ENCODE peak calls at places on chromosomes 7 and 10, in five cellular contexts. P is body of pancreas, V is testis, W is uterus, I is brain microvascular endothelial cell. H is an unnamed sample.

GRCh38 chr7:128422037-128422436 is 12.3 kb upstream of the IMPDH1 start:
- DNase-seq in P (no peak), V (no peak), W (no peak), I (no peak), H (no peak)

GRCh38 chr7:69402696-69403095 is 195.6 kb upstream of the AUTS2 start:
- DNase-seq in P (no peak), V (no peak), W (no peak), I (no peak), H (no peak)

GRCh38 chr10:70588255-70588654 is 14.3 kb downstream of the PRF1 start:
- DNase-seq in P (no peak), V (no peak), W (no peak), I (no peak), H (no peak)

GRCh38 chr10:10911471-10911921 is 106.2 kb upstream of the CELF2 start:
- DNase-seq in P (peak; percentile 46), V (peak; percentile 61), W (peak; percentile 83), I (peak; percentile 90), H (peak; percentile 85)

GRCh38 chr7:100612730-100613446 is 548 bp downstream of the MOSPD3 start:
- DNase-seq in P (peak; percentile 19), V (peak; percentile 37), W (no peak), I (no peak), H (no peak)

GRCh38 chr7:134636008-134636449 is 10.6 kb upstream of the BPGM start:
- DNase-seq in P (no peak), V (no peak), W (no peak), I (no peak), H (no peak)

GRCh38 chr10:70874061-70874460 is 14.3 kb downstream of the PCBD1 start:
- DNase-seq in P (no peak), V (no peak), W (no peak), I (no peak), H (no peak)

GRCh38 chr10:640673-641045 is 48.8 kb downstream of the DIP2C start:
- DNase-seq in P (no peak), V (no peak), W (no peak), I (no peak), H (no peak)

GRCh38 chr10:43254881-43255643 is 11.8 kb downstream of the RASGEF1A start:
- DNase-seq in P (no peak), V (peak; percentile 12), W (no peak), I (no peak), H (peak; percentile 67)

GRCh38 chr10:1166828-1167275 is 110.7 kb downstream of the WDR37 start:
- DNase-seq in P (no peak), V (no peak), W (no peak), I (no peak), H (no peak)

GRCh38 chr7:130794619-130794922 is 60.6 kb upstream of the KLF14 start:
- DNase-seq in P (no peak), V (no peak), W (no peak), I (no peak), H (no peak)

GRCh38 chr7:130791746-130792145 is 57.7 kb upstream of the KLF14 start:
- DNase-seq in P (no peak), V (no peak), W (no peak), I (no peak), H (no peak)

DNA sequence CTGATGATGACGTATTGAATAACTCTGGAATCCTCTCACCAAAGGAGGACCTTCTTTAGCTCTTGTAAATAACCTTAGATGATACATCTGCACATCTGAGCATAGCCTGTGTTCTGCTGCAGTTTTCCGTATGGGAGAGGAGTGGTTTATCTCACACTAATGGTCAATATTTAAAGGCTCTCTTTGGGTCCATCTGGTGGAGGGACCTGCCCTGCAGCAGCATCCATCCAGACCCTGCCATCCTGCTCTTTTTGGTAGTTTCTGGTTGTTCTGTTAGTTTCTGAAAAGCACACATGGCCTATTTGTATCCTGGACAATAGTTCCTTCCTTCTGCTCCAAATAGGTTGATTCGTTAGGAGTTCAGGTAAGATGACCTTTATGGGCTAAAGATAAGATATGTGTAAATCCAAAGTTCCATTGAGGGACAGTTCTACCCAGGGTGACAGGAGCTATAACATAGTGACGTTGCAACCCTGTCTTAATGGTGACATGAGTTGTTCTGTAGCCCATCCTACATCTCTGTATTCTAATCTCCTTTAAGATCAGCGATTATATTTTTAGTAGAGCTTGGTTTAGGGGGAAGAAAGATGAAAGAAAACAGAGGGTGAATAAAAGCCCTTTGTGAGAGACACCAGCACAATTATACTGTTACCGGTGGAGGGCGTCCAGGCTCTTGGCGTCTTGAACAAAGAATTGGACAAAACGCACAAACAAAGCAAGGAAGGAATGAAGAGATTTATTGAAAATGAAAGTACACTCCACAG is 60.0 kb upstream of the KLF14 start:
- DNase-seq in P (no peak), V (peak; percentile 44), W (no peak), I (peak; percentile 48), H (no peak)
- TF ChIP-seq CTCF in P (no peak), V (no peak), W (no peak), I (peak; percentile 64), H (no peak)

GRCh38 chr7:155449008-155449879 is 8.7 kb upstream of the EN2 start:
- DNase-seq in P (no peak), V (no peak), W (no peak), I (no peak), H (no peak)
- H3K27ac ChIP-seq in P (no peak overlapping the region), V (no peak overlapping the region), W (no peak overlapping the region), I (no peak overlapping the region), H (no peak overlapping the region)

DNA sequence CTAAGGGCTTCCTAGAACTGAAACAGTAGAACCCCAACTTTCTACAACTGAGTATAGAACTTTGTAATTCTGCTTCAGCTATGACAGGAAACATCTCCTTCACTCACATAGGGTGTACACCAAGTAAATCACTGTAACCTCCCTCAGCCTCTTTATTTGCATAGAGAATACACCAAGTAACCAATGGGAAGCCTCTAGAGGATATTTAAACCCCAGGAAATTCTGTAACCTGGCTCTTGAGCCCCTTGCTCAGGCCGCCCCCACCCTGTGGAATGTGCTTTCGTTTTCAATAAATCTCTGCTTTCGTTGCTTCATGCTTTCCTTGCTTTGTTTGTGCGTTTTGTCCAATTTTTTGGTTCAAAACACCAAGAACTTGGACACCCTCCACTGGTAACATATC is 60.3 kb downstream of the CLRN3 start:
- DNase-seq in P (no peak), V (no peak), W (no peak), I (no peak), H (no peak)
- H3K4me3 ChIP-seq in P (no peak overlapping the region), V (no peak overlapping the region), W (no peak overlapping the region), I (no peak overlapping the region), H (no peak overlapping the region)

GRCh38 chr7:140645166-140645565 is 4.6 kb upstream of the DENND2A start:
- DNase-seq in P (no peak), V (no peak), W (peak; percentile 20), I (no peak), H (no peak)
- TF ChIP-seq CTCF in P (no peak), V (no peak), W (no peak), I (peak; percentile 66), H (no peak)

GRCh38 chr7:81175291-81175942 is 256.6 kb upstream of the SEMA3C start:
- DNase-seq in P (no peak), V (no peak), W (no peak), I (no peak), H (no peak)

GRCh38 chr7:81167934-81168333 is 249.1 kb upstream of the SEMA3C start:
- DNase-seq in P (no peak), V (no peak), W (no peak), I (no peak), H (no peak)

GRCh38 chr7:81170291-81170690 is 251.4 kb upstream of the SEMA3C start:
- DNase-seq in P (no peak), V (no peak), W (no peak), I (no peak), H (no peak)

GRCh38 chr7:81173766-81174281 is 255.0 kb upstream of the SEMA3C start:
- DNase-seq in P (peak; percentile 20), V (no peak), W (no peak), I (peak; percentile 73), H (no peak)
- H3K27ac ChIP-seq in P (no peak overlapping the region), V (no peak overlapping the region), W (no peak overlapping the region), I (peak overlapping the region; percentile 28), H (no peak overlapping the region)

DNA sequence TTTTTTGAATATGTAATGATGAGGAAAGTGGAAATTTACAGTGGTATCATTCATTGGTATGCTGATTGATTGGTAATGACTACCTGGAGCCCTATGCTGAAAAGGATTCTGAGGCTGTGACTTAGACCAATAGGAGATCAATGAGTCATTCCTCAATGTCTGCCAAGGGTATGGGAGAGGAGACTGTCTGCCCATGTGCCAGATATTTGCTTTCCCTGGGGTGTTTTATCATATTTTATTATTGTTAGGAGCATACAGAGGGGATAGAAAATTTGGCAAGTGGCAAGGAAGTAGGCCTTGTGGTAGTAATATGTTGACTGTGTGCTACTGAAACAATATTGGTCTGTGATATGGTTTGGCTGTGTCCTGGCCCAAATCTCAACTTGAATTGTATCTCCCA is 54.8 kb downstream of the ASAH2B start:
- DNase-seq in P (peak; percentile 10), V (no peak), W (no peak), I (no peak), H (no peak)
- H3K4me3 ChIP-seq in P (no peak overlapping the region), V (no peak overlapping the region), W (no peak overlapping the region), I (no peak overlapping the region), H (no peak overlapping the region)

GRCh38 chr10:116737582-116738358 is 4.6 kb downstream of the HSPA12A start:
- DNase-seq in P (no peak), V (no peak), W (no peak), I (no peak), H (no peak)
- TF ChIP-seq CTCF in P (no peak), V (no peak), W (no peak), I (peak; percentile 69), H (no peak)

GRCh38 chr7:117666019-117666418 is 186.2 kb downstream of the CFTR start:
- DNase-seq in P (no peak), V (no peak), W (no peak), I (peak; percentile 58), H (no peak)

GRCh38 chr7:117666689-117667088 is 186.9 kb downstream of the CFTR start:
- DNase-seq in P (no peak), V (no peak), W (no peak), I (no peak), H (no peak)

GRCh38 chr7:117664047-117664446 is 184.2 kb downstream of the CFTR start:
- DNase-seq in P (no peak), V (no peak), W (no peak), I (no peak), H (no peak)

GRCh38 chr7:117667456-117667855 is 187.6 kb downstream of the CFTR start:
- DNase-seq in P (no peak), V (no peak), W (no peak), I (peak; percentile 20), H (no peak)

DNA sequence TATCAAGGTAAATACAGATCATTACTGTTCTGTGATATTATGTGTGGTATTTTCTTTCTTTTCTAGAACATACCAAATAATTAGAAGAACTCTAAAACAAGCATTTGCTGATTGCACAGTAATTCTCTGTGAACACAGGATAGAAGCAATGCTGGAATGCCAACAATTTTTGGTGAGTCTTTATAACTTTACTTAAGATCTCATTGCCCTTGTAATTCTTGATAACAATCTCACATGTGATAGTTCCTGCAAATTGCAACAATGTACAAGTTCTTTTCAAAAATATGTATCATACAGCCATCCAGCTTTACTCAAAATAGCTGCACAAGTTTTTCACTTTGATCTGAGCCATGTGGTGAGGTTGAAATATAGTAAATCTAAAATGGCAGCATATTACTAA is 185.6 kb downstream of the CFTR start:
- DNase-seq in P (no peak), V (no peak), W (no peak), I (no peak), H (no peak)
- H3K27ac ChIP-seq in P (no peak overlapping the region), V (no peak overlapping the region), W (no peak overlapping the region), I (peak overlapping the region; percentile 66), H (no peak overlapping the region)

H was measured in coronary artery.